ENCODE peak calls at places on chromosomes 2 and 18, in ten cellular contexts. Y is NCI-H748 treated with DMSO at 0.1 percent for 48 hours; Q is left lobe of liver; E is GM23338; B is neural progenitor cell; T is activated CD4-positive, alpha-beta T cell treated with anti-CD3 and anti-CD28 coated beads, Interleukin-2, amount 50 U/mL, for 48 hours; U is kidney epithelial cell; L is HTR-8/SVneo; J is AG04449; S is T-helper 17 cell. Z is an unnamed sample.

GRCh38 chr18:269480-270090 is 1.7 kb upstream of the THOC1 start:
- DNase-seq in Y (no peak), Q (no peak), E (peak), B (no peak), T (no peak), U (no peak), L (no peak), J (no peak), S (no peak), Z (no peak)

GRCh38 chr18:68965817-68966216 is 167.9 kb downstream of the CCDC102B start:
- DNase-seq in Y (no peak), Q (no peak), E (no peak), B (no peak), T (no peak), U (no peak), L (no peak), J (no peak), S (no peak), Z (no peak)

GRCh38 chr2:210445116-210445707 is 31.3 kb downstream of the LANCL1 start:
- DNase-seq in Y (peak), Q (no peak), E (peak), B (peak), T (no peak), U (no peak), L (peak), J (no peak), S (no peak), Z (no peak)

GRCh38 chr2:105789745-105790466 is 45.2 kb downstream of the NCK2 start:
- DNase-seq in Y (no peak), Q (no peak), E (no peak), B (no peak), T (peak), U (no peak), L (no peak), J (peak), S (no peak), Z (peak)

GRCh38 chr2:182883451-182883850 is 17.0 kb upstream of the FRZB start:
- DNase-seq in Y (no peak), Q (no peak), E (no peak), B (no peak), T (no peak), U (no peak), L (no peak), J (no peak), S (no peak), Z (no peak)

GRCh38 chr2:173221081-173221695 is 133.5 kb upstream of the CDCA7 start:
- DNase-seq in Y (no peak), Q (no peak), E (no peak), B (no peak), T (no peak), U (no peak), L (no peak), J (no peak), S (no peak), Z (no peak)

GRCh38 chr2:24210723-24211122 is 35.9 kb downstream of the FAM228A start:
- DNase-seq in Y (no peak), Q (no peak), E (no peak), B (no peak), T (no peak), U (no peak), L (no peak), J (no peak), S (no peak), Z (no peak)

GRCh38 chr2:116669782-116670181 is 1144.7 kb upstream of the DDX18 start:
- DNase-seq in Y (no peak), Q (no peak), E (no peak), B (no peak), T (no peak), U (no peak), L (no peak), J (no peak), S (no peak), Z (no peak)

GRCh38 chr2:171670655-171671054 is 16.6 kb upstream of the DYNC1I2 start:
- DNase-seq in Y (no peak), Q (no peak), E (no peak), B (no peak), T (no peak), U (no peak), L (no peak), J (no peak), S (no peak), Z (no peak)

GRCh38 chr2:60260646-60261296 is 292.7 kb downstream of the BCL11A start:
- DNase-seq in Y (no peak), Q (no peak), E (no peak), B (no peak), T (no peak), U (peak), L (peak), J (no peak), S (no peak), Z (no peak)

GRCh38 chr18:78770149-78771139 is 209.2 kb upstream of the SALL3 start:
- DNase-seq in Y (peak), Q (no peak), E (peak), B (peak), T (no peak), U (no peak), L (no peak), J (no peak), S (no peak), Z (no peak)

GRCh38 chr2:226742346-226742745 is 57.3 kb downstream of the IRS1 start:
- DNase-seq in Y (no peak), Q (peak), E (no peak), B (peak), T (no peak), U (no peak), L (no peak), J (no peak), S (no peak), Z (peak)

GRCh38 chr2:241272722-241273551 is 42.5 kb downstream of the HDLBP start:
- DNase-seq in Y (peak), Q (peak), E (peak), B (peak), T (peak), U (no peak), L (peak), J (no peak), S (peak), Z (peak)

GRCh38 chr2:67459761-67460160 is 62.6 kb downstream of the ETAA1 start:
- DNase-seq in Y (no peak), Q (no peak), E (no peak), B (no peak), T (no peak), U (no peak), L (no peak), J (no peak), S (no peak), Z (no peak)

GRCh38 chr2:25700221-25700660 is 26.9 kb upstream of the DTNB start:
- DNase-seq in Y (peak), Q (no peak), E (peak), B (peak), T (peak), U (no peak), L (peak), J (no peak), S (no peak), Z (no peak)

GRCh38 chr2:42195559-42195958 is 26.4 kb downstream of the EML4 start:
- DNase-seq in Y (no peak), Q (no peak), E (no peak), B (no peak), T (no peak), U (peak), L (peak), J (no peak), S (no peak), Z (no peak)

GRCh38 chr2:196927318-196928225 is 1.1 kb upstream of the PGAP1 start:
- DNase-seq in Y (peak), Q (no peak), E (peak), B (peak), T (peak), U (no peak), L (no peak), J (peak), S (peak), Z (no peak)